ENCODE peak calls at places on chromosomes 6 and 20, in nine cellular contexts. One of them, this sample, is unnamed.
A peak's percentile ranks its signal among the peaks of the same experiment; 100 is the strongest.

GRCh38 chr6:5701086-5701661 is 305.6 kb downstream of the NRN1 start:
- DNase-seq in midbrain: no peak
- DNase-seq in NCI-H1105: no peak
- DNase-seq in ACHN: no peak
- DNase-seq in lower lobe of right lung: no peak
- DNase-seq in IMR-90: no peak
- DNase-seq in ureter: no peak
- DNase-seq in stimulated activated CD4-positive, alpha-beta T cell treated with anti-CD3 and anti-CD28 coated beads, TNF-alpha, amount 100 ng/mL, for 4 hours: no peak
- DNase-seq in NCI-H345: no peak
- DNase-seq in this sample: no peak

GRCh38 chr20:35888659-35889058 is 65.6 kb downstream of the SCAND1 start:
- DNase-seq in midbrain: no peak
- DNase-seq in NCI-H1105: no peak
- DNase-seq in ACHN: no peak
- DNase-seq in lower lobe of right lung: no peak
- DNase-seq in IMR-90: no peak
- DNase-seq in ureter: no peak
- DNase-seq in stimulated activated CD4-positive, alpha-beta T cell treated with anti-CD3 and anti-CD28 coated beads, TNF-alpha, amount 100 ng/mL, for 4 hours: no peak
- DNase-seq in NCI-H345: no peak
- DNase-seq in this sample: no peak

GRCh38 chr6:17941318-17941717 is 46.1 kb downstream of the KIF13A start:
- DNase-seq in midbrain: no peak
- DNase-seq in NCI-H1105: no peak
- DNase-seq in ACHN: no peak
- DNase-seq in lower lobe of right lung: no peak
- DNase-seq in IMR-90: no peak
- DNase-seq in ureter: no peak
- DNase-seq in stimulated activated CD4-positive, alpha-beta T cell treated with anti-CD3 and anti-CD28 coated beads, TNF-alpha, amount 100 ng/mL, for 4 hours: no peak
- DNase-seq in NCI-H345: no peak
- DNase-seq in this sample: no peak

GRCh38 chr6:85452441-85452881 is 2.6 kb downstream of the NT5E start:
- DNase-seq in midbrain: no peak
- DNase-seq in NCI-H1105: no peak
- DNase-seq in ACHN: no peak
- DNase-seq in lower lobe of right lung: no peak
- DNase-seq in IMR-90: peak; percentile 93
- DNase-seq in ureter: no peak
- DNase-seq in stimulated activated CD4-positive, alpha-beta T cell treated with anti-CD3 and anti-CD28 coated beads, TNF-alpha, amount 100 ng/mL, for 4 hours: no peak
- DNase-seq in NCI-H345: no peak
- DNase-seq in this sample: no peak

GRCh38 chr6:35596448-35597442 is 84.0 kb upstream of the TULP1 start:
- DNase-seq in midbrain: no peak
- DNase-seq in NCI-H1105: no peak
- DNase-seq in ACHN: peak; percentile 37
- DNase-seq in lower lobe of right lung: no peak
- DNase-seq in IMR-90: peak; percentile 85
- DNase-seq in ureter: no peak
- DNase-seq in stimulated activated CD4-positive, alpha-beta T cell treated with anti-CD3 and anti-CD28 coated beads, TNF-alpha, amount 100 ng/mL, for 4 hours: no peak
- DNase-seq in NCI-H345: no peak
- DNase-seq in this sample: no peak

GRCh38 chr6:166406197-166406596 is 23.5 kb upstream of the MPC1 start:
- DNase-seq in midbrain: no peak
- DNase-seq in NCI-H1105: no peak
- DNase-seq in ACHN: no peak
- DNase-seq in lower lobe of right lung: no peak
- DNase-seq in IMR-90: no peak
- DNase-seq in ureter: no peak
- DNase-seq in stimulated activated CD4-positive, alpha-beta T cell treated with anti-CD3 and anti-CD28 coated beads, TNF-alpha, amount 100 ng/mL, for 4 hours: no peak
- DNase-seq in NCI-H345: no peak
- DNase-seq in this sample: no peak

GRCh38 chr20:22473293-22473692 is 111.1 kb downstream of the FOXA2 start:
- DNase-seq in midbrain: no peak
- DNase-seq in NCI-H1105: no peak
- DNase-seq in ACHN: no peak
- DNase-seq in lower lobe of right lung: no peak
- DNase-seq in IMR-90: no peak
- DNase-seq in ureter: no peak
- DNase-seq in stimulated activated CD4-positive, alpha-beta T cell treated with anti-CD3 and anti-CD28 coated beads, TNF-alpha, amount 100 ng/mL, for 4 hours: no peak
- DNase-seq in NCI-H345: no peak
- DNase-seq in this sample: no peak

GRCh38 chr20:23435675-23436539 is 3.6 kb upstream of the CSTL1 start:
- DNase-seq in midbrain: peak; percentile 40
- DNase-seq in NCI-H1105: peak; percentile 83
- DNase-seq in ACHN: no peak
- DNase-seq in lower lobe of right lung: no peak
- DNase-seq in IMR-90: no peak
- DNase-seq in ureter: no peak
- DNase-seq in stimulated activated CD4-positive, alpha-beta T cell treated with anti-CD3 and anti-CD28 coated beads, TNF-alpha, amount 100 ng/mL, for 4 hours: no peak
- DNase-seq in NCI-H345: peak; percentile 74
- DNase-seq in this sample: peak; percentile 71

GRCh38 chr20:1912646-1913045 is 17.4 kb downstream of the SIRPA start:
- DNase-seq in midbrain: no peak
- DNase-seq in NCI-H1105: no peak
- DNase-seq in ACHN: no peak
- DNase-seq in lower lobe of right lung: no peak
- DNase-seq in IMR-90: no peak
- DNase-seq in ureter: no peak
- DNase-seq in stimulated activated CD4-positive, alpha-beta T cell treated with anti-CD3 and anti-CD28 coated beads, TNF-alpha, amount 100 ng/mL, for 4 hours: no peak
- DNase-seq in NCI-H345: no peak
- DNase-seq in this sample: no peak

GRCh38 chr6:106334646-106335448 is 9.3 kb upstream of the ATG5 start:
- DNase-seq in midbrain: peak; percentile 30
- DNase-seq in NCI-H1105: peak; percentile 30
- DNase-seq in ACHN: peak; percentile 60
- DNase-seq in lower lobe of right lung: peak; percentile 61
- DNase-seq in IMR-90: peak; percentile 47
- DNase-seq in ureter: peak; percentile 51
- DNase-seq in stimulated activated CD4-positive, alpha-beta T cell treated with anti-CD3 and anti-CD28 coated beads, TNF-alpha, amount 100 ng/mL, for 4 hours: peak; percentile 27
- DNase-seq in NCI-H345: peak; percentile 56
- DNase-seq in this sample: peak; percentile 39

GRCh38 chr20:62500237-62500864 is 24.6 kb upstream of the GATA5 start:
- DNase-seq in midbrain: peak; percentile 60
- DNase-seq in NCI-H1105: peak; percentile 65
- DNase-seq in ACHN: peak; percentile 51
- DNase-seq in lower lobe of right lung: peak; percentile 83
- DNase-seq in IMR-90: peak; percentile 20
- DNase-seq in ureter: peak; percentile 79
- DNase-seq in stimulated activated CD4-positive, alpha-beta T cell treated with anti-CD3 and anti-CD28 coated beads, TNF-alpha, amount 100 ng/mL, for 4 hours: peak; percentile 76
- DNase-seq in NCI-H345: peak; percentile 75
- DNase-seq in this sample: peak; percentile 84

GRCh38 chr20:45452772-45453171 is 16.8 kb upstream of the WFDC2 start:
- DNase-seq in midbrain: no peak
- DNase-seq in NCI-H1105: no peak
- DNase-seq in ACHN: no peak
- DNase-seq in lower lobe of right lung: no peak
- DNase-seq in IMR-90: no peak
- DNase-seq in ureter: no peak
- DNase-seq in stimulated activated CD4-positive, alpha-beta T cell treated with anti-CD3 and anti-CD28 coated beads, TNF-alpha, amount 100 ng/mL, for 4 hours: no peak
- DNase-seq in NCI-H345: no peak
- DNase-seq in this sample: no peak

GRCh38 chr20:10672579-10673127 is 1.1 kb downstream of the JAG1 start:
- DNase-seq in midbrain: peak; percentile 30
- DNase-seq in NCI-H1105: no peak
- DNase-seq in ACHN: peak; percentile 67
- DNase-seq in lower lobe of right lung: peak; percentile 80
- DNase-seq in IMR-90: peak; percentile 67
- DNase-seq in ureter: peak; percentile 66
- DNase-seq in stimulated activated CD4-positive, alpha-beta T cell treated with anti-CD3 and anti-CD28 coated beads, TNF-alpha, amount 100 ng/mL, for 4 hours: no peak
- DNase-seq in NCI-H345: peak; percentile 55
- DNase-seq in this sample: peak; percentile 67

GRCh38 chr6:113050979-113051378 is 703.8 kb downstream of the RFPL4B start:
- DNase-seq in midbrain: no peak
- DNase-seq in NCI-H1105: no peak
- DNase-seq in ACHN: no peak
- DNase-seq in lower lobe of right lung: no peak
- DNase-seq in IMR-90: no peak
- DNase-seq in ureter: no peak
- DNase-seq in stimulated activated CD4-positive, alpha-beta T cell treated with anti-CD3 and anti-CD28 coated beads, TNF-alpha, amount 100 ng/mL, for 4 hours: no peak
- DNase-seq in NCI-H345: no peak
- DNase-seq in this sample: no peak

GRCh38 chr6:167469101-167469500 is 144.2 kb downstream of the TTLL2 start:
- DNase-seq in midbrain: no peak
- DNase-seq in NCI-H1105: no peak
- DNase-seq in ACHN: no peak
- DNase-seq in lower lobe of right lung: no peak
- DNase-seq in IMR-90: no peak
- DNase-seq in ureter: no peak
- DNase-seq in stimulated activated CD4-positive, alpha-beta T cell treated with anti-CD3 and anti-CD28 coated beads, TNF-alpha, amount 100 ng/mL, for 4 hours: no peak
- DNase-seq in NCI-H345: no peak
- DNase-seq in this sample: no peak

GRCh38 chr20:49916146-49917002 is 1.0 kb upstream of the SPATA2 start:
- DNase-seq in midbrain: no peak
- DNase-seq in NCI-H1105: no peak
- DNase-seq in ACHN: peak; percentile 54
- DNase-seq in lower lobe of right lung: no peak
- DNase-seq in IMR-90: peak; percentile 55
- DNase-seq in ureter: no peak
- DNase-seq in stimulated activated CD4-positive, alpha-beta T cell treated with anti-CD3 and anti-CD28 coated beads, TNF-alpha, amount 100 ng/mL, for 4 hours: no peak
- DNase-seq in NCI-H345: peak; percentile 57
- DNase-seq in this sample: peak; percentile 82

GRCh38 chr20:44211177-44212039 is 837 bp upstream of the OSER1 start:
- DNase-seq in midbrain: peak; percentile 57
- DNase-seq in NCI-H1105: peak; percentile 20
- DNase-seq in ACHN: no peak
- DNase-seq in lower lobe of right lung: no peak
- DNase-seq in IMR-90: peak; percentile 48
- DNase-seq in ureter: no peak
- DNase-seq in stimulated activated CD4-positive, alpha-beta T cell treated with anti-CD3 and anti-CD28 coated beads, TNF-alpha, amount 100 ng/mL, for 4 hours: no peak
- DNase-seq in NCI-H345: no peak
- DNase-seq in this sample: peak; percentile 41

GRCh38 chr20:58142843-58143185 is 85.6 kb downstream of the ANKRD60 start:
- DNase-seq in midbrain: no peak
- DNase-seq in NCI-H1105: no peak
- DNase-seq in ACHN: no peak
- DNase-seq in lower lobe of right lung: no peak
- DNase-seq in IMR-90: no peak
- DNase-seq in ureter: peak; percentile 72
- DNase-seq in stimulated activated CD4-positive, alpha-beta T cell treated with anti-CD3 and anti-CD28 coated beads, TNF-alpha, amount 100 ng/mL, for 4 hours: no peak
- DNase-seq in NCI-H345: no peak
- DNase-seq in this sample: no peak

GRCh38 chr6:128118401-128118800 is 217.5 kb upstream of the THEMIS start:
- DNase-seq in midbrain: no peak
- DNase-seq in NCI-H1105: no peak
- DNase-seq in ACHN: no peak
- DNase-seq in lower lobe of right lung: no peak
- DNase-seq in IMR-90: peak; percentile 60
- DNase-seq in ureter: no peak
- DNase-seq in stimulated activated CD4-positive, alpha-beta T cell treated with anti-CD3 and anti-CD28 coated beads, TNF-alpha, amount 100 ng/mL, for 4 hours: no peak
- DNase-seq in NCI-H345: no peak
- DNase-seq in this sample: no peak

GRCh38 chr20:40892642-40893041 is 136.0 kb upstream of the TOP1 start:
- DNase-seq in midbrain: no peak
- DNase-seq in NCI-H1105: no peak
- DNase-seq in ACHN: no peak
- DNase-seq in lower lobe of right lung: no peak
- DNase-seq in IMR-90: no peak
- DNase-seq in ureter: no peak
- DNase-seq in stimulated activated CD4-positive, alpha-beta T cell treated with anti-CD3 and anti-CD28 coated beads, TNF-alpha, amount 100 ng/mL, for 4 hours: no peak
- DNase-seq in NCI-H345: no peak
- DNase-seq in this sample: no peak

GRCh38 chr20:53748821-53749402 is 155.3 kb upstream of the ZNF217 start:
- DNase-seq in midbrain: no peak
- DNase-seq in NCI-H1105: no peak
- DNase-seq in ACHN: peak; percentile 27
- DNase-seq in lower lobe of right lung: no peak
- DNase-seq in IMR-90: peak; percentile 68
- DNase-seq in ureter: no peak
- DNase-seq in stimulated activated CD4-positive, alpha-beta T cell treated with anti-CD3 and anti-CD28 coated beads, TNF-alpha, amount 100 ng/mL, for 4 hours: no peak
- DNase-seq in NCI-H345: no peak
- DNase-seq in this sample: no peak

GRCh38 chr6:24856954-24857670 is 58.4 kb upstream of the ARMH2 start:
- DNase-seq in midbrain: no peak
- DNase-seq in NCI-H1105: no peak
- DNase-seq in ACHN: no peak
- DNase-seq in lower lobe of right lung: no peak
- DNase-seq in IMR-90: no peak
- DNase-seq in ureter: no peak
- DNase-seq in stimulated activated CD4-positive, alpha-beta T cell treated with anti-CD3 and anti-CD28 coated beads, TNF-alpha, amount 100 ng/mL, for 4 hours: no peak
- DNase-seq in NCI-H345: no peak
- DNase-seq in this sample: no peak

GRCh38 chr6:96522469-96523009 is 933 bp downstream of the UFL1 start:
- DNase-seq in midbrain: no peak
- DNase-seq in NCI-H1105: no peak
- DNase-seq in ACHN: peak; percentile 23
- DNase-seq in lower lobe of right lung: no peak
- DNase-seq in IMR-90: peak; percentile 14
- DNase-seq in ureter: no peak
- DNase-seq in stimulated activated CD4-positive, alpha-beta T cell treated with anti-CD3 and anti-CD28 coated beads, TNF-alpha, amount 100 ng/mL, for 4 hours: no peak
- DNase-seq in NCI-H345: no peak
- DNase-seq in this sample: no peak

GRCh38 chr6:112144145-112144926 is 56.9 kb downstream of the FAM229B start:
- DNase-seq in midbrain: no peak
- DNase-seq in NCI-H1105: no peak
- DNase-seq in ACHN: no peak
- DNase-seq in lower lobe of right lung: no peak
- DNase-seq in IMR-90: peak; percentile 5
- DNase-seq in ureter: no peak
- DNase-seq in stimulated activated CD4-positive, alpha-beta T cell treated with anti-CD3 and anti-CD28 coated beads, TNF-alpha, amount 100 ng/mL, for 4 hours: no peak
- DNase-seq in NCI-H345: no peak
- DNase-seq in this sample: no peak

This sample was measured in left colon.